ENCODE peak calls at places on chromosomes 13 and 19, in five cellular contexts. D is CD4-positive, alpha-beta memory T cell; J is fibroblast of pulmonary artery; G is fibroblast of the aortic adventitia; O is tibial nerve. M is an unnamed sample.

GRCh38 chr19:41993612-41994483 is at the start of gene ATP1A3:
- DNase-seq in G (peak; percentile 38), O (no peak), J (peak; percentile 27), D (peak; percentile 43), M (peak; percentile 37)

GRCh38 chr13:70253834-70254233 is 145.6 kb upstream of the KLHL1 start:
- DNase-seq in G (no peak), D (no peak), J (peak; percentile 4), O (no peak), M (no peak)

GRCh38 chr13:98176777-98177608 is at the start of gene RNF113B:
- DNase-seq in J (no peak), O (no peak), G (no peak), D (no peak), M (no peak)

GRCh38 chr13:35785563-35786327 is 309.3 kb upstream of the MAB21L1 start:
- DNase-seq in O (no peak), D (no peak), J (no peak), G (no peak), M (no peak)

GRCh38 chr19:4570423-4570822 is 10.9 kb upstream of the SEMA6B start:
- DNase-seq in G (no peak), O (no peak), J (no peak), D (no peak), M (no peak)

GRCh38 chr19:5369962-5370367 is 29.4 kb upstream of the PTPRS start:
- DNase-seq in D (no peak), J (peak; percentile 28), G (no peak), O (no peak), M (peak; percentile 16)

GRCh38 chr13:111387026-111387871 is 66.8 kb downstream of the TEX29 start:
- DNase-seq in O (no peak), J (no peak), G (no peak), D (no peak), M (no peak)

GRCh38 chr13:65926750-65927171 is 1303.4 kb downstream of the PCDH9 start:
- DNase-seq in G (no peak), O (no peak), J (no peak), D (no peak), M (no peak)

GRCh38 chr19:45881082-45881908 is 4.6 kb downstream of the IRF2BP1 start:
- DNase-seq in G (no peak), D (no peak), J (no peak), O (no peak), M (no peak)

GRCh38 chr19:39907213-39907612 is 27.2 kb downstream of the FCGBP start:
- DNase-seq in J (no peak), D (no peak), G (no peak), O (no peak), M (no peak)

GRCh38 chr13:110499621-110500281 is 61.8 kb downstream of the RAB20 start:
- DNase-seq in G (no peak), J (no peak), O (no peak), D (no peak), M (peak; percentile 73)

GRCh38 chr13:30968734-30969335 is 36.4 kb downstream of the TEX26 start:
- DNase-seq in O (no peak), J (peak; percentile 59), G (peak; percentile 72), D (no peak), M (peak; percentile 68)

GRCh38 chr13:53189162-53189561 is 160.5 kb downstream of the OLFM4 start:
- DNase-seq in J (no peak), G (no peak), D (no peak), O (no peak), M (no peak)

GRCh38 chr13:75136151-75136550 is 345.8 kb downstream of the TBC1D4 start:
- DNase-seq in G (no peak), O (no peak), J (no peak), D (no peak), M (no peak)

GRCh38 chr19:1580382-1580781 is 12.3 kb upstream of the MEX3D start:
- DNase-seq in D (no peak), J (no peak), G (no peak), O (no peak), M (no peak)

GRCh38 chr19:48539503-48540096 is 12.4 kb upstream of the SULT2B1 start:
- DNase-seq in J (peak; percentile 69), D (no peak), O (peak; percentile 12), G (peak; percentile 63), M (peak; percentile 50)

GRCh38 chr19:53792721-53793433 is 31.2 kb downstream of the NLRP12 start:
- DNase-seq in D (peak; percentile 67), O (peak; percentile 82), G (peak; percentile 92), J (peak; percentile 91), M (peak; percentile 89)

GRCh38 chr19:1309977-1310852 is 24.5 kb downstream of the EFNA2 start:
- DNase-seq in G (no peak), D (no peak), O (no peak), J (no peak), M (no peak)

GRCh38 chr13:79780240-79780639 is 299.3 kb downstream of the NDFIP2 start:
- DNase-seq in J (peak; percentile 16), O (no peak), D (no peak), G (peak; percentile 69), M (peak; percentile 28)

GRCh38 chr13:86945596-86945995 is 725.6 kb upstream of the SLITRK5 start:
- DNase-seq in D (no peak), J (no peak), G (no peak), O (no peak), M (peak; percentile 51)

GRCh38 chr19:18289471-18290066 is 8.1 kb upstream of the JUND start:
- DNase-seq in G (no peak), D (no peak), O (no peak), J (no peak), M (no peak)

GRCh38 chr19:18290250-18291018 is 9.0 kb upstream of the JUND start:
- DNase-seq in O (no peak), D (peak; percentile 85), G (peak; percentile 40), J (peak; percentile 60), M (no peak)

GRCh38 chr19:18292460-18292809 is 11.0 kb upstream of the JUND start:
- DNase-seq in O (no peak), D (peak; percentile 39), G (no peak), J (no peak), M (no peak)

GRCh38 chr19:18291590-18292459 is 10.4 kb upstream of the JUND start:
- DNase-seq in G (peak; percentile 77), O (peak; percentile 77), J (peak; percentile 85), D (peak; percentile 70), M (peak; percentile 90)

DNA sequence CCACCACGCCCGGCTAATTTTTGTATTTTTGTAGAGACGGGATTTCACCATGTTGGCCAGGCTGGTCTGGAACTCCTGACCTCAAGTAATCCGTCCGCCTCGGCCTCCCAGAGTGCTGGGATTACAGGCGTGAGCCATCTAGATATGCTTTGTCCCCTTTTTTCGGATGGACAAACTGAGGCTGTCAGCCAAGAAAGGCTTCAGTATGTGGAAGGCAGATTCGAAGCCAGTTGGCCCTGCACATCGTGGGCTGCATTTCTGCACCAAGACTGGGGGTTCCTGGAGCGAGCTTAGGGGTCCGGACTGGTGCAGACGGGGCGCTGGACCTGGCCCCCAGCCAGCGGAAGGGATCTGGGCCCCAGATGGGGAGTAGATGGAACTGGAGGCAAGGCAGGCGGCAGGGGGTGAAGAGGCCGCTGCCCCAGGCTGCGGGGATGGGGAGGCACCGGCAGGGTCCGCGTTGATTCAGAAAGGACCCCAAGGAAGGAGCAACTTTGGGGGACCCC is 9.7 kb upstream of the JUND start:
- DNase-seq in D (no peak), J (no peak), G (peak; percentile 17), O (no peak), M (no peak)
- H3K4me3 ChIP-seq in D (peak overlapping the region; percentile 81), J (peak overlapping the region; percentile 60), G (peak overlapping the region; percentile 68), O (peak overlapping the region; percentile 77), M (peak overlapping the region; percentile 69)

GRCh38 chr19:8641221-8641907 is 10.9 kb downstream of the NFILZ start:
- DNase-seq in O (no peak), G (no peak), D (no peak), J (no peak), M (no peak)

GRCh38 chr19:8640402-8641004 is 10.1 kb downstream of the NFILZ start:
- DNase-seq in G (no peak), J (no peak), O (peak; percentile 38), D (no peak), M (peak; percentile 24)

GRCh38 chr19:8635422-8635821 is 5.0 kb downstream of the NFILZ start:
- DNase-seq in G (no peak), D (no peak), J (no peak), O (no peak), M (no peak)

GRCh38 chr19:8639821-8640401 is 9.5 kb downstream of the NFILZ start:
- DNase-seq in G (peak; percentile 38), D (no peak), J (peak; percentile 40), O (no peak), M (peak; percentile 40)

GRCh38 chr19:8638078-8638619 is 7.7 kb downstream of the NFILZ start:
- DNase-seq in G (peak; percentile 21), D (no peak), O (no peak), J (peak; percentile 36), M (no peak)
- H3K4me3 ChIP-seq in G (no peak overlapping the region), D (no peak overlapping the region), O (no peak overlapping the region), J (no peak overlapping the region), M (no peak overlapping the region)

GRCh38 chr13:95643471-95643813 is 1.1 kb downstream of the DZIP1 start:
- DNase-seq in O (no peak), D (no peak), G (peak; percentile 46), J (peak; percentile 51), M (peak; percentile 62)
- H3K4me3 ChIP-seq in O (peak overlapping the region; percentile 79), D (no peak overlapping the region), G (peak overlapping the region; percentile 76), J (peak overlapping the region; percentile 73), M (peak overlapping the region; percentile 77)

GRCh38 chr13:46489586-46490023 is 63.4 kb upstream of the LRCH1 start:
- DNase-seq in D (no peak), J (peak; percentile 82), O (peak; percentile 28), G (peak; percentile 96), M (peak; percentile 44)
- H3K4me3 ChIP-seq in D (no peak overlapping the region), J (no peak overlapping the region), O (no peak overlapping the region), G (peak overlapping the region; percentile 34), M (no peak overlapping the region)

GRCh38 chr19:55172741-55173140 is 6.3 kb upstream of the DNAAF3 start:
- DNase-seq in G (peak; percentile 76), D (no peak), J (peak; percentile 54), O (no peak), M (peak; percentile 22)
- H3K4me3 ChIP-seq in G (peak overlapping the region; percentile 74), D (no peak overlapping the region), J (peak overlapping the region; percentile 56), O (no peak overlapping the region), M (peak overlapping the region; percentile 51)

DNA sequence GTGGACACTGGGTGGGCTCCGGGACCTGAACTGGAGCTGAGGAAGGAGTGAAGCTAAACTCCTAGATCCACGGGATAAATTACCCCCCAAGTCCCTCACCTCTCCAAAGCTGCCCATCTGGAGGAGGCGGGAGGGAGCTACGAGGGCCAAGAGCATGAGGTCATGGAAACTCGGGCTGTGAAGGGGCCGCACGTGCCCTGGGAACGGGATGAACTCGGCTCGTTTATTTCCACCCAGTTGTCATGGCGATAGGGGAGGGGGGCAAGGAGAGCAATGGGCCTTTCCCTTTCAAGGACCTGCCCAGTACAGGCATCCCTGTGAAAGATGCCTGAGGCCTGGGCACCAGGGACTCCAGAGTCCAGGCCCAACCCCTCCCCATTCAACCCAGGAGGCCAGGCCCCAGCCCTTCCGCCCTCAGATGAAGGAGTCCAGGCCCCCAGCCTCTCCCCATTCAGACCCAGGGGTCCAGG is 3.8 kb downstream of the PPP1R12C start:
- DNase-seq in O (peak; percentile 97), J (peak; percentile 94), G (peak; percentile 86), D (no peak), M (peak; percentile 95)
- H3K4me3 ChIP-seq in O (peak overlapping the region; percentile 1), J (no peak overlapping the region), G (no peak overlapping the region), D (no peak overlapping the region), M (no peak overlapping the region)

M was measured in fibroblast of villous mesenchyme.